ENCODE peak calls at places on chromosome 1, in four cellular contexts. One of them, this sample, is unnamed.

GRCh38 chr1:235878082-235878781 is 11.5 kb upstream of the LYST start:
- DNase-seq in lung microvascular endothelial cell: peak
- DNase-seq in HS-5: no peak
- DNase-seq in mucosa of gallbladder: no peak
- DNase-seq in this sample: no peak

GRCh38 chr1:226549937-226550670 is 1.5 kb downstream of the STUM start:
- DNase-seq in lung microvascular endothelial cell: peak
- DNase-seq in mucosa of gallbladder: no peak
- DNase-seq in HS-5: no peak
- DNase-seq in this sample: peak

GRCh38 chr1:26530540-26530897 is 958 bp downstream of the RPS6KA1 start:
- DNase-seq in lung microvascular endothelial cell: no peak
- DNase-seq in HS-5: no peak
- DNase-seq in mucosa of gallbladder: no peak
- DNase-seq in this sample: no peak

GRCh38 chr1:3105167-3105863 is 36.3 kb downstream of the PRDM16 start:
- DNase-seq in mucosa of gallbladder: no peak
- DNase-seq in HS-5: no peak
- DNase-seq in lung microvascular endothelial cell: no peak
- DNase-seq in this sample: no peak

GRCh38 chr1:46131093-46131492 is 1.3 kb downstream of the PIK3R3 start:
- DNase-seq in HS-5: no peak
- DNase-seq in lung microvascular endothelial cell: no peak
- DNase-seq in mucosa of gallbladder: no peak
- DNase-seq in this sample: no peak

GRCh38 chr1:20301463-20302092 is 10.9 kb downstream of the VWA5B1 start:
- DNase-seq in lung microvascular endothelial cell: no peak
- DNase-seq in HS-5: no peak
- DNase-seq in mucosa of gallbladder: no peak
- DNase-seq in this sample: no peak

GRCh38 chr1:41661428-41662060 is 177.1 kb upstream of the EDN2 start:
- DNase-seq in HS-5: no peak
- DNase-seq in lung microvascular endothelial cell: peak
- DNase-seq in mucosa of gallbladder: no peak
- DNase-seq in this sample: peak

GRCh38 chr1:24107462-24108225 is 4.3 kb downstream of the MYOM3 start:
- DNase-seq in mucosa of gallbladder: no peak
- DNase-seq in HS-5: no peak
- DNase-seq in lung microvascular endothelial cell: no peak
- DNase-seq in this sample: no peak

This sample was measured in activated CD4-positive, alpha-beta T cell treated with anti-CD3 and anti-CD28 coated beads, Interleukin-2, amount 50 U/mL, for 48 hours.